ENCODE peak calls at places on chromosomes 13 and 19, in five cellular contexts. R, P, W, E and A are unnamed samples.

GRCh38 chr19:14149509-14149994 is 13.2 kb upstream of the ASF1B start:
- DNase-seq in R (no peak), P (no peak), W (no peak), E (no peak), A (peak)

GRCh38 chr19:907183-907853 is 5.7 kb downstream of the R3HDM4 start:
- DNase-seq in R (no peak), P (no peak), W (no peak), E (peak), A (no peak)

GRCh38 chr19:3068071-3068470 is 5.8 kb upstream of the TLE5 start:
- DNase-seq in R (no peak), P (peak), W (peak), E (no peak), A (no peak)

GRCh38 chr13:87344176-87344575 is 327.0 kb upstream of the SLITRK5 start:
- DNase-seq in R (no peak), P (no peak), W (no peak), E (no peak), A (no peak)

GRCh38 chr13:30789360-30789862 is 54.1 kb downstream of the ALOX5AP start:
- DNase-seq in R (no peak), P (no peak), W (no peak), E (no peak), A (no peak)

GRCh38 chr13:94345374-94346195 is 133.9 kb downstream of the DCT start:
- DNase-seq in R (no peak), P (peak), W (peak), E (no peak), A (peak)

GRCh38 chr19:38378866-38379265 is 4.5 kb downstream of the PSMD8 start:
- DNase-seq in R (no peak), P (no peak), W (no peak), E (no peak), A (no peak)

GRCh38 chr13:57557979-57558529 is 73.5 kb upstream of the PCDH17 start:
- DNase-seq in R (no peak), P (peak), W (no peak), E (no peak), A (peak)

GRCh38 chr13:32659736-32660135 is 73.5 kb downstream of the PDS5B start:
- DNase-seq in R (no peak), P (no peak), W (no peak), E (no peak), A (no peak)

GRCh38 chr13:26377038-26377437 is 123.1 kb downstream of the CDK8 start:
- DNase-seq in R (no peak), P (peak), W (no peak), E (peak), A (peak)

GRCh38 chr19:1373534-1374249 is 10.0 kb upstream of the NDUFS7 start:
- DNase-seq in R (no peak), P (no peak), W (no peak), E (no peak), A (peak)

GRCh38 chr19:45161715-45162463 is 1.1 kb upstream of the NKPD1 start:
- DNase-seq in R (no peak), P (peak), W (no peak), E (peak), A (peak)

GRCh38 chr13:47025791-47026419 is 129.1 kb upstream of the HTR2A start:
- DNase-seq in R (no peak), P (no peak), W (no peak), E (no peak), A (no peak)

GRCh38 chr13:100254002-100254401 is 165.1 kb downstream of the PCCA start:
- DNase-seq in R (no peak), P (no peak), W (no peak), E (no peak), A (no peak)

GRCh38 chr13:64414381-64414780 is 2815.8 kb downstream of the PCDH9 start:
- DNase-seq in R (no peak), P (no peak), W (no peak), E (no peak), A (no peak)

GRCh38 chr13:77506874-77507273 is 28.6 kb upstream of the SCEL start:
- DNase-seq in R (no peak), P (peak), W (no peak), E (no peak), A (no peak)

GRCh38 chr19:12715929-12716328 is 7.8 kb downstream of the TNPO2 start:
- DNase-seq in R (no peak), P (no peak), W (no peak), E (no peak), A (no peak)

GRCh38 chr19:48090281-48090802 is 20.3 kb downstream of the PLA2G4C start:
- DNase-seq in R (no peak), P (peak), W (no peak), E (no peak), A (no peak)

GRCh38 chr19:40147693-40148347 is 43.4 kb upstream of the MAP3K10 start:
- DNase-seq in R (no peak), P (peak), W (no peak), E (no peak), A (no peak)

GRCh38 chr13:93927431-93927830 is 552.1 kb downstream of the DCT start:
- DNase-seq in R (no peak), P (no peak), W (no peak), E (no peak), A (no peak)

GRCh38 chr19:16193466-16193865 is 4.2 kb upstream of the AP1M1 start:
- DNase-seq in R (no peak), P (no peak), W (no peak), E (no peak), A (no peak)

GRCh38 chr19:55406869-55407624 is 541 bp downstream of the UBE2S start:
- DNase-seq in R (no peak), P (peak), W (no peak), E (peak), A (peak)

GRCh38 chr19:6260912-6261636 is 18.7 kb downstream of the MLLT1 start:
- DNase-seq in R (no peak), P (no peak), W (no peak), E (peak), A (peak)

GRCh38 chr13:57632276-57633140 is 964 bp downstream of the PCDH17 start:
- DNase-seq in R (no peak), P (no peak), W (peak), E (no peak), A (peak)

GRCh38 chr13:106986033-106986484 is 418.1 kb upstream of the ARGLU1 start:
- DNase-seq in R (no peak), P (no peak), W (no peak), E (no peak), A (peak)

GRCh38 chr13:44818428-44818827 is 170.8 kb downstream of the NUFIP1 start:
- DNase-seq in R (no peak), P (no peak), W (no peak), E (peak), A (peak)

GRCh38 chr13:38473305-38473704 is 123.7 kb downstream of the UFM1 start:
- DNase-seq in R (no peak), P (no peak), W (no peak), E (no peak), A (no peak)

GRCh38 chr13:107348471-107348870 is 780.5 kb upstream of the ARGLU1 start:
- DNase-seq in R (no peak), P (no peak), W (no peak), E (no peak), A (no peak)